ENCODE peak calls at places on chromosome 15, in eight cellular contexts. V is lower leg skin; L is glutamatergic neuron; Q is Karpas-422; A is AG10803; Z is fibroblast of pulmonary artery; T is stimulated activated CD8-positive, alpha-beta memory T cell treated with anti-CD3 and anti-CD28 coated beads, Interleukin-4, amount 100 ng/mL, for 1 hour; I is KBM-7. Y is an unnamed sample.

GRCh38 chr15:79769081-79769481 is 127.7 kb downstream of the MTHFS start:
- DNase-seq in L (no peak), I (peak; percentile 60), V (no peak), A (peak; percentile 38), T (no peak), Z (peak; percentile 4), Q (peak; percentile 75), Y (peak; percentile 26)

GRCh38 chr15:31993062-31993461 is 37.3 kb upstream of the CHRNA7 start:
- DNase-seq in T (no peak), Z (no peak), L (no peak), A (no peak), Q (no peak), I (no peak), V (no peak), Y (no peak)

GRCh38 chr15:64532515-64532914 is 72.1 kb downstream of the ZNF609 start:
- DNase-seq in L (no peak), Q (no peak), V (no peak), I (no peak), T (no peak), A (no peak), Z (no peak), Y (no peak)

GRCh38 chr15:86213420-86213819 is 133.7 kb downstream of the AGBL1 start:
- DNase-seq in T (no peak), Z (no peak), V (no peak), Q (peak; percentile 42), A (no peak), L (no peak), I (no peak), Y (no peak)

GRCh38 chr15:69206079-69206478 is 45.6 kb downstream of the GLCE start:
- DNase-seq in A (no peak), Q (no peak), T (no peak), V (no peak), L (no peak), Z (no peak), I (no peak), Y (no peak)

GRCh38 chr15:101538177-101538576 is 48.7 kb upstream of the PCSK6 start:
- DNase-seq in V (no peak), Z (no peak), L (no peak), A (no peak), I (no peak), T (no peak), Q (no peak), Y (no peak)

GRCh38 chr15:67010898-67011619 is 54.3 kb upstream of the SMAD3 start:
- DNase-seq in V (no peak), L (no peak), T (no peak), A (peak; percentile 22), Z (no peak), Q (peak; percentile 32), I (no peak), Y (no peak)

GRCh38 chr15:51497806-51498205 is 124.8 kb downstream of the DMXL2 start:
- DNase-seq in Q (no peak), I (no peak), L (no peak), A (no peak), V (no peak), T (no peak), Z (no peak), Y (no peak)

GRCh38 chr15:70588613-70589012 is 174.7 kb downstream of the UACA start:
- DNase-seq in T (no peak), Z (no peak), A (no peak), Q (no peak), V (no peak), I (no peak), L (no peak), Y (no peak)

GRCh38 chr15:55703873-55704285 is 39.1 kb downstream of the PRTG start:
- DNase-seq in V (no peak), Q (no peak), L (no peak), A (peak; percentile 60), Z (peak; percentile 11), T (no peak), I (peak; percentile 7), Y (no peak)

GRCh38 chr15:77939851-77940250 is 137.7 kb downstream of the TBC1D2B start:
- DNase-seq in Z (no peak), Q (no peak), I (no peak), V (no peak), T (no peak), L (no peak), A (no peak), Y (no peak)

GRCh38 chr15:85769182-85769900 is 25.4 kb downstream of the KLHL25 start:
- DNase-seq in A (no peak), T (no peak), V (no peak), L (no peak), Z (no peak), Q (no peak), I (no peak), Y (no peak)

GRCh38 chr15:90481023-90481422 is 48.7 kb upstream of the CRTC3 start:
- DNase-seq in L (no peak), V (no peak), I (peak; percentile 91), T (no peak), A (peak; percentile 7), Z (peak; percentile 30), Q (no peak), Y (peak; percentile 46)

GRCh38 chr15:38127306-38127731 is 125.3 kb upstream of the SPRED1 start:
- DNase-seq in T (no peak), I (no peak), L (no peak), A (no peak), Z (no peak), Q (no peak), V (no peak), Y (no peak)

GRCh38 chr15:67186226-67186649 is 68.2 kb downstream of the AAGAB start:
- DNase-seq in A (peak; percentile 43), V (peak; percentile 74), Q (no peak), Z (peak; percentile 50), L (no peak), T (no peak), I (peak; percentile 81), Y (peak; percentile 19)

GRCh38 chr15:34754171-34754580 is 622 bp downstream of the GJD2 start:
- DNase-seq in V (no peak), A (no peak), Z (no peak), L (peak; percentile 24), T (no peak), I (no peak), Q (no peak), Y (no peak)

GRCh38 chr15:64008177-64008576 is 38.1 kb downstream of the DAPK2 start:
- DNase-seq in T (no peak), L (no peak), V (no peak), Z (no peak), I (no peak), Q (no peak), A (no peak), Y (no peak)

GRCh38 chr15:88586401-88587162 is 34.6 kb upstream of the AEN start:
- DNase-seq in Z (peak; percentile 6), V (no peak), L (no peak), T (no peak), I (no peak), A (no peak), Q (no peak), Y (no peak)

GRCh38 chr15:85333132-85333831 is 47.1 kb upstream of the AKAP13 start:
- DNase-seq in A (peak; percentile 93), I (no peak), L (no peak), T (no peak), Q (no peak), V (no peak), Z (peak; percentile 94), Y (no peak)

GRCh38 chr15:74845208-74845568 is 2.2 kb upstream of the ULK3 start:
- DNase-seq in A (no peak), I (no peak), Z (no peak), V (no peak), Q (peak; percentile 53), L (no peak), T (no peak), Y (peak; percentile 4)

GRCh38 chr15:52351206-52351907 is 55.8 kb upstream of the MYO5C start:
- DNase-seq in I (no peak), L (no peak), A (peak; percentile 80), Q (no peak), V (peak; percentile 67), T (no peak), Z (peak; percentile 62), Y (no peak)

GRCh38 chr15:66188464-66188863 is 65.1 kb downstream of the MEGF11 start:
- DNase-seq in Z (no peak), V (no peak), T (no peak), I (no peak), L (no peak), Q (no peak), A (no peak), Y (no peak)

GRCh38 chr15:73697033-73697467 is 12.9 kb downstream of the CD276 start:
- DNase-seq in L (peak; percentile 62), A (peak; percentile 92), T (peak; percentile 43), Z (peak; percentile 97), V (peak; percentile 81), I (peak; percentile 99), Q (peak; percentile 43), Y (peak; percentile 98)

GRCh38 chr15:89192771-89193170 is 28.6 kb downstream of the RLBP1 start:
- DNase-seq in Z (peak; percentile 54), V (no peak), L (no peak), T (no peak), I (no peak), A (no peak), Q (no peak), Y (no peak)

GRCh38 chr15:56886450-56886856 is 32.0 kb upstream of the TCF12 start:
- DNase-seq in T (no peak), I (no peak), A (no peak), Q (no peak), Z (no peak), L (no peak), V (no peak), Y (no peak)

GRCh38 chr15:98280576-98280975 is 320.1 kb downstream of the ARRDC4 start:
- DNase-seq in Z (no peak), T (no peak), I (no peak), L (no peak), V (no peak), A (no peak), Q (no peak), Y (no peak)

GRCh38 chr15:53833134-53833624 is 73.7 kb upstream of the WDR72 start:
- DNase-seq in T (no peak), Z (no peak), L (no peak), Q (no peak), I (no peak), A (no peak), V (no peak), Y (no peak)

GRCh38 chr15:33547876-33548275 is 237.1 kb downstream of the RYR3 start:
- DNase-seq in A (peak; percentile 48), V (no peak), T (no peak), L (no peak), Z (peak; percentile 55), I (peak; percentile 16), Q (peak; percentile 73), Y (peak; percentile 14)

GRCh38 chr15:38454687-38455071 is 752 bp downstream of the FAM98B start:
- DNase-seq in Q (no peak), I (no peak), Z (no peak), A (no peak), V (no peak), L (no peak), T (no peak), Y (no peak)

GRCh38 chr15:74888716-74889115 is 1.1 kb upstream of the MPI start:
- DNase-seq in L (no peak), I (no peak), Z (no peak), V (no peak), Q (no peak), T (no peak), A (no peak), Y (no peak)

GRCh38 chr15:72685925-72686794 is at the start of the genes BBS4 and HIGD2B:
- DNase-seq in T (peak; percentile 67), Z (peak; percentile 86), V (peak; percentile 82), I (peak; percentile 99), L (peak; percentile 92), A (peak; percentile 83), Q (peak; percentile 97), Y (no peak)

GRCh38 chr15:41350057-41350717 is 17.5 kb downstream of the NUSAP1 start:
- DNase-seq in T (no peak), L (no peak), I (no peak), V (no peak), A (no peak), Z (no peak), Q (no peak), Y (no peak)

GRCh38 chr15:83846847-83847246 is 192.9 kb downstream of the ADAMTSL3 start:
- DNase-seq in I (no peak), T (no peak), V (no peak), L (no peak), Q (no peak), Z (peak; percentile 93), A (peak; percentile 86), Y (no peak)

GRCh38 chr15:43225201-43225949 is 4.6 kb upstream of the EPB42 start:
- DNase-seq in L (no peak), Q (peak; percentile 91), I (peak; percentile 80), Z (peak; percentile 76), A (peak; percentile 66), T (peak; percentile 14), V (peak; percentile 49), Y (peak; percentile 70)